ENCODE peak calls at places on chromosomes 1 and 21, in nine cellular contexts. One of them, this sample, is unnamed.

GRCh38 chr1:223012176-223012788 is 130.8 kb downstream of the TLR5 start:
- DNase-seq in Jurkat, Clone E6-1: no peak
- DNase-seq in SW480: no peak
- DNase-seq in colonic mucosa: no peak
- DNase-seq in EH: no peak
- DNase-seq in ACHN: no peak
- DNase-seq in activated CD8-positive, alpha-beta memory T cell treated with anti-CD3 and anti-CD28 coated beads, Interleukin-2, amount 50 U/mL, for 48 hours: no peak
- DNase-seq in stimulated activated CD4-positive, alpha-beta T cell treated with anti-CD3 and anti-CD28 coated beads, Interleukin-1b, Interleukin-23, amount 100 ng/mL, for 48 hours: no peak
- DNase-seq in LNCaP clone FGC: no peak
- DNase-seq in this sample: no peak

GRCh38 chr1:7436056-7437005 is 334.8 kb upstream of the VAMP3 start:
- DNase-seq in Jurkat, Clone E6-1: no peak
- DNase-seq in SW480: no peak
- DNase-seq in colonic mucosa: no peak
- DNase-seq in EH: no peak
- DNase-seq in ACHN: no peak
- DNase-seq in activated CD8-positive, alpha-beta memory T cell treated with anti-CD3 and anti-CD28 coated beads, Interleukin-2, amount 50 U/mL, for 48 hours: no peak
- DNase-seq in stimulated activated CD4-positive, alpha-beta T cell treated with anti-CD3 and anti-CD28 coated beads, Interleukin-1b, Interleukin-23, amount 100 ng/mL, for 48 hours: no peak
- DNase-seq in LNCaP clone FGC: no peak
- DNase-seq in this sample: no peak

GRCh38 chr1:3022511-3022973 is 1.3 kb downstream of the ACTRT2 start:
- DNase-seq in Jurkat, Clone E6-1: no peak
- DNase-seq in SW480: no peak
- DNase-seq in colonic mucosa: no peak
- DNase-seq in EH: no peak
- DNase-seq in ACHN: no peak
- DNase-seq in activated CD8-positive, alpha-beta memory T cell treated with anti-CD3 and anti-CD28 coated beads, Interleukin-2, amount 50 U/mL, for 48 hours: no peak
- DNase-seq in stimulated activated CD4-positive, alpha-beta T cell treated with anti-CD3 and anti-CD28 coated beads, Interleukin-1b, Interleukin-23, amount 100 ng/mL, for 48 hours: no peak
- DNase-seq in LNCaP clone FGC: no peak
- DNase-seq in this sample: no peak

GRCh38 chr1:201429771-201430501 is 8.4 kb upstream of the TNNI1 start:
- DNase-seq in Jurkat, Clone E6-1: no peak
- DNase-seq in SW480: peak
- DNase-seq in colonic mucosa: no peak
- DNase-seq in EH: no peak
- DNase-seq in ACHN: no peak
- DNase-seq in activated CD8-positive, alpha-beta memory T cell treated with anti-CD3 and anti-CD28 coated beads, Interleukin-2, amount 50 U/mL, for 48 hours: no peak
- DNase-seq in stimulated activated CD4-positive, alpha-beta T cell treated with anti-CD3 and anti-CD28 coated beads, Interleukin-1b, Interleukin-23, amount 100 ng/mL, for 48 hours: no peak
- DNase-seq in LNCaP clone FGC: no peak
- DNase-seq in this sample: no peak

GRCh38 chr1:153353226-153353947 is 4.3 kb upstream of the S100A9 start:
- DNase-seq in Jurkat, Clone E6-1: no peak
- DNase-seq in SW480: no peak
- DNase-seq in colonic mucosa: peak
- DNase-seq in EH: peak
- DNase-seq in ACHN: peak
- DNase-seq in activated CD8-positive, alpha-beta memory T cell treated with anti-CD3 and anti-CD28 coated beads, Interleukin-2, amount 50 U/mL, for 48 hours: no peak
- DNase-seq in stimulated activated CD4-positive, alpha-beta T cell treated with anti-CD3 and anti-CD28 coated beads, Interleukin-1b, Interleukin-23, amount 100 ng/mL, for 48 hours: no peak
- DNase-seq in LNCaP clone FGC: no peak
- DNase-seq in this sample: peak

GRCh38 chr1:85884372-85885035 is 176.3 kb upstream of the ZNHIT6 start:
- DNase-seq in Jurkat, Clone E6-1: peak
- DNase-seq in SW480: peak
- DNase-seq in colonic mucosa: no peak
- DNase-seq in EH: peak
- DNase-seq in ACHN: no peak
- DNase-seq in activated CD8-positive, alpha-beta memory T cell treated with anti-CD3 and anti-CD28 coated beads, Interleukin-2, amount 50 U/mL, for 48 hours: no peak
- DNase-seq in stimulated activated CD4-positive, alpha-beta T cell treated with anti-CD3 and anti-CD28 coated beads, Interleukin-1b, Interleukin-23, amount 100 ng/mL, for 48 hours: no peak
- DNase-seq in LNCaP clone FGC: no peak
- DNase-seq in this sample: no peak

GRCh38 chr1:101207891-101208290 is 28.9 kb upstream of the S1PR1 start:
- DNase-seq in Jurkat, Clone E6-1: no peak
- DNase-seq in SW480: no peak
- DNase-seq in colonic mucosa: no peak
- DNase-seq in EH: no peak
- DNase-seq in ACHN: no peak
- DNase-seq in activated CD8-positive, alpha-beta memory T cell treated with anti-CD3 and anti-CD28 coated beads, Interleukin-2, amount 50 U/mL, for 48 hours: no peak
- DNase-seq in stimulated activated CD4-positive, alpha-beta T cell treated with anti-CD3 and anti-CD28 coated beads, Interleukin-1b, Interleukin-23, amount 100 ng/mL, for 48 hours: no peak
- DNase-seq in LNCaP clone FGC: no peak
- DNase-seq in this sample: no peak

GRCh38 chr1:226002667-226003501 is 3.7 kb upstream of the SDE2 start:
- DNase-seq in Jurkat, Clone E6-1: peak
- DNase-seq in SW480: peak
- DNase-seq in colonic mucosa: peak
- DNase-seq in EH: peak
- DNase-seq in ACHN: peak
- DNase-seq in activated CD8-positive, alpha-beta memory T cell treated with anti-CD3 and anti-CD28 coated beads, Interleukin-2, amount 50 U/mL, for 48 hours: no peak
- DNase-seq in stimulated activated CD4-positive, alpha-beta T cell treated with anti-CD3 and anti-CD28 coated beads, Interleukin-1b, Interleukin-23, amount 100 ng/mL, for 48 hours: peak
- DNase-seq in LNCaP clone FGC: no peak
- DNase-seq in this sample: peak

GRCh38 chr1:167666416-167666815 is 36.4 kb downstream of the RCSD1 start:
- DNase-seq in Jurkat, Clone E6-1: no peak
- DNase-seq in SW480: peak
- DNase-seq in colonic mucosa: no peak
- DNase-seq in EH: peak
- DNase-seq in ACHN: no peak
- DNase-seq in activated CD8-positive, alpha-beta memory T cell treated with anti-CD3 and anti-CD28 coated beads, Interleukin-2, amount 50 U/mL, for 48 hours: no peak
- DNase-seq in stimulated activated CD4-positive, alpha-beta T cell treated with anti-CD3 and anti-CD28 coated beads, Interleukin-1b, Interleukin-23, amount 100 ng/mL, for 48 hours: no peak
- DNase-seq in LNCaP clone FGC: no peak
- DNase-seq in this sample: no peak

GRCh38 chr1:34511802-34512201 is 243.0 kb upstream of the GJB5 start:
- DNase-seq in Jurkat, Clone E6-1: no peak
- DNase-seq in SW480: peak
- DNase-seq in colonic mucosa: no peak
- DNase-seq in EH: no peak
- DNase-seq in ACHN: no peak
- DNase-seq in activated CD8-positive, alpha-beta memory T cell treated with anti-CD3 and anti-CD28 coated beads, Interleukin-2, amount 50 U/mL, for 48 hours: no peak
- DNase-seq in stimulated activated CD4-positive, alpha-beta T cell treated with anti-CD3 and anti-CD28 coated beads, Interleukin-1b, Interleukin-23, amount 100 ng/mL, for 48 hours: no peak
- DNase-seq in LNCaP clone FGC: no peak
- DNase-seq in this sample: no peak

GRCh38 chr21:15446193-15446592 is 283.6 kb upstream of the USP25 start:
- DNase-seq in Jurkat, Clone E6-1: no peak
- DNase-seq in SW480: no peak
- DNase-seq in colonic mucosa: no peak
- DNase-seq in EH: no peak
- DNase-seq in ACHN: no peak
- DNase-seq in activated CD8-positive, alpha-beta memory T cell treated with anti-CD3 and anti-CD28 coated beads, Interleukin-2, amount 50 U/mL, for 48 hours: no peak
- DNase-seq in stimulated activated CD4-positive, alpha-beta T cell treated with anti-CD3 and anti-CD28 coated beads, Interleukin-1b, Interleukin-23, amount 100 ng/mL, for 48 hours: no peak
- DNase-seq in LNCaP clone FGC: no peak
- DNase-seq in this sample: no peak

GRCh38 chr1:115116511-115116910 is 27.2 kb upstream of the TSPAN2 start:
- DNase-seq in Jurkat, Clone E6-1: no peak
- DNase-seq in SW480: no peak
- DNase-seq in colonic mucosa: no peak
- DNase-seq in EH: no peak
- DNase-seq in ACHN: no peak
- DNase-seq in activated CD8-positive, alpha-beta memory T cell treated with anti-CD3 and anti-CD28 coated beads, Interleukin-2, amount 50 U/mL, for 48 hours: no peak
- DNase-seq in stimulated activated CD4-positive, alpha-beta T cell treated with anti-CD3 and anti-CD28 coated beads, Interleukin-1b, Interleukin-23, amount 100 ng/mL, for 48 hours: no peak
- DNase-seq in LNCaP clone FGC: no peak
- DNase-seq in this sample: no peak

GRCh38 chr1:222310830-222311229 is 237.1 kb downstream of the HHIPL2 start:
- DNase-seq in Jurkat, Clone E6-1: no peak
- DNase-seq in SW480: no peak
- DNase-seq in colonic mucosa: no peak
- DNase-seq in EH: no peak
- DNase-seq in ACHN: no peak
- DNase-seq in activated CD8-positive, alpha-beta memory T cell treated with anti-CD3 and anti-CD28 coated beads, Interleukin-2, amount 50 U/mL, for 48 hours: no peak
- DNase-seq in stimulated activated CD4-positive, alpha-beta T cell treated with anti-CD3 and anti-CD28 coated beads, Interleukin-1b, Interleukin-23, amount 100 ng/mL, for 48 hours: no peak
- DNase-seq in LNCaP clone FGC: no peak
- DNase-seq in this sample: no peak

GRCh38 chr1:147504801-147505303 is 36.4 kb upstream of the BCL9 start:
- DNase-seq in Jurkat, Clone E6-1: no peak
- DNase-seq in SW480: peak
- DNase-seq in colonic mucosa: no peak
- DNase-seq in EH: peak
- DNase-seq in ACHN: no peak
- DNase-seq in activated CD8-positive, alpha-beta memory T cell treated with anti-CD3 and anti-CD28 coated beads, Interleukin-2, amount 50 U/mL, for 48 hours: no peak
- DNase-seq in stimulated activated CD4-positive, alpha-beta T cell treated with anti-CD3 and anti-CD28 coated beads, Interleukin-1b, Interleukin-23, amount 100 ng/mL, for 48 hours: no peak
- DNase-seq in LNCaP clone FGC: no peak
- DNase-seq in this sample: peak

GRCh38 chr1:4086921-4087320 is 186.8 kb upstream of the C1orf174 start:
- DNase-seq in Jurkat, Clone E6-1: no peak
- DNase-seq in SW480: no peak
- DNase-seq in colonic mucosa: no peak
- DNase-seq in EH: no peak
- DNase-seq in ACHN: no peak
- DNase-seq in activated CD8-positive, alpha-beta memory T cell treated with anti-CD3 and anti-CD28 coated beads, Interleukin-2, amount 50 U/mL, for 48 hours: no peak
- DNase-seq in stimulated activated CD4-positive, alpha-beta T cell treated with anti-CD3 and anti-CD28 coated beads, Interleukin-1b, Interleukin-23, amount 100 ng/mL, for 48 hours: no peak
- DNase-seq in LNCaP clone FGC: no peak
- DNase-seq in this sample: no peak

GRCh38 chr1:62180649-62181048 is 14.0 kb upstream of the L1TD1 start:
- DNase-seq in Jurkat, Clone E6-1: no peak
- DNase-seq in SW480: no peak
- DNase-seq in colonic mucosa: peak
- DNase-seq in EH: no peak
- DNase-seq in ACHN: no peak
- DNase-seq in activated CD8-positive, alpha-beta memory T cell treated with anti-CD3 and anti-CD28 coated beads, Interleukin-2, amount 50 U/mL, for 48 hours: no peak
- DNase-seq in stimulated activated CD4-positive, alpha-beta T cell treated with anti-CD3 and anti-CD28 coated beads, Interleukin-1b, Interleukin-23, amount 100 ng/mL, for 48 hours: no peak
- DNase-seq in LNCaP clone FGC: peak
- DNase-seq in this sample: peak

GRCh38 chr1:21647431-21648373 is 21.5 kb downstream of the RAP1GAP start:
- DNase-seq in Jurkat, Clone E6-1: no peak
- DNase-seq in SW480: no peak
- DNase-seq in colonic mucosa: peak
- DNase-seq in EH: peak
- DNase-seq in ACHN: peak
- DNase-seq in activated CD8-positive, alpha-beta memory T cell treated with anti-CD3 and anti-CD28 coated beads, Interleukin-2, amount 50 U/mL, for 48 hours: peak
- DNase-seq in stimulated activated CD4-positive, alpha-beta T cell treated with anti-CD3 and anti-CD28 coated beads, Interleukin-1b, Interleukin-23, amount 100 ng/mL, for 48 hours: peak
- DNase-seq in LNCaP clone FGC: no peak
- DNase-seq in this sample: no peak

GRCh38 chr1:231699769-231700168 is 73.2 kb downstream of the DISC1 start:
- DNase-seq in Jurkat, Clone E6-1: no peak
- DNase-seq in SW480: no peak
- DNase-seq in colonic mucosa: no peak
- DNase-seq in EH: peak
- DNase-seq in ACHN: no peak
- DNase-seq in activated CD8-positive, alpha-beta memory T cell treated with anti-CD3 and anti-CD28 coated beads, Interleukin-2, amount 50 U/mL, for 48 hours: no peak
- DNase-seq in stimulated activated CD4-positive, alpha-beta T cell treated with anti-CD3 and anti-CD28 coated beads, Interleukin-1b, Interleukin-23, amount 100 ng/mL, for 48 hours: no peak
- DNase-seq in LNCaP clone FGC: no peak
- DNase-seq in this sample: no peak

GRCh38 chr1:22749919-22750670 is 39.5 kb downstream of the EPHB2 start:
- DNase-seq in Jurkat, Clone E6-1: no peak
- DNase-seq in SW480: peak
- DNase-seq in colonic mucosa: peak
- DNase-seq in EH: peak
- DNase-seq in ACHN: peak
- DNase-seq in activated CD8-positive, alpha-beta memory T cell treated with anti-CD3 and anti-CD28 coated beads, Interleukin-2, amount 50 U/mL, for 48 hours: no peak
- DNase-seq in stimulated activated CD4-positive, alpha-beta T cell treated with anti-CD3 and anti-CD28 coated beads, Interleukin-1b, Interleukin-23, amount 100 ng/mL, for 48 hours: peak
- DNase-seq in LNCaP clone FGC: no peak
- DNase-seq in this sample: peak